ENCODE peak calls at places on chromosomes 2 and 18, in four cellular contexts. F is transverse colon, P is ovary, E is body of pancreas. N is an unnamed sample.

GRCh38 chr2:149991576-149991975 is 404.0 kb upstream of the MMADHC start:
- DNase-seq in F (no peak), P (no peak), E (no peak), N (no peak)

GRCh38 chr18:31102020-31102684 is at the start of gene DSC2:
- DNase-seq in F (peak), P (peak), E (peak), N (peak)

GRCh38 chr2:222547108-222547507 is 108.8 kb downstream of the FARSB start:
- DNase-seq in F (no peak), P (no peak), E (no peak), N (no peak)

GRCh38 chr2:237590272-237591020 is at the start of gene RAB17:
- DNase-seq in F (peak), P (no peak), E (peak), N (peak)

GRCh38 chr2:31347788-31348187 is 66.8 kb downstream of the XDH start:
- DNase-seq in F (no peak), P (no peak), E (no peak), N (no peak)

GRCh38 chr2:217363470-217363869 is 503.6 kb upstream of the TNP1 start:
- DNase-seq in F (no peak), P (no peak), E (no peak), N (no peak)

GRCh38 chr2:74620671-74621070 is 27.5 kb downstream of the M1AP start:
- DNase-seq in F (no peak), P (no peak), E (no peak), N (no peak)

GRCh38 chr2:78999410-78999809 is 26.1 kb upstream of the REG3G start:
- DNase-seq in F (no peak), P (no peak), E (no peak), N (no peak)

GRCh38 chr2:80335411-80335810 is 30.9 kb upstream of the LRRTM1 start:
- DNase-seq in F (no peak), P (no peak), E (no peak), N (no peak)

GRCh38 chr18:830315-830901 is 18.4 kb upstream of the YES1 start:
- DNase-seq in F (no peak), P (no peak), E (no peak), N (no peak)

GRCh38 chr18:35489913-35490490 is 7.8 kb downstream of the INO80C start:
- DNase-seq in F (peak), P (no peak), E (no peak), N (no peak)

GRCh38 chr2:231411237-231411636 is 15.7 kb downstream of the B3GNT7 start:
- DNase-seq in F (no peak), P (no peak), E (no peak), N (no peak)

GRCh38 chr2:160751021-160751420 is 257.4 kb upstream of the RBMS1 start:
- DNase-seq in F (no peak), P (no peak), E (no peak), N (no peak)

GRCh38 chr18:903703-904102 is 968 bp upstream of the ADCYAP1 start:
- DNase-seq in F (no peak), P (peak), E (peak), N (peak)

GRCh38 chr2:16537347-16537746 is 128.3 kb downstream of the CYRIA start:
- DNase-seq in F (no peak), P (no peak), E (no peak), N (no peak)

GRCh38 chr2:182456784-182457183 is 29.9 kb upstream of the PDE1A start:
- DNase-seq in F (no peak), P (no peak), E (no peak), N (no peak)

DNA sequence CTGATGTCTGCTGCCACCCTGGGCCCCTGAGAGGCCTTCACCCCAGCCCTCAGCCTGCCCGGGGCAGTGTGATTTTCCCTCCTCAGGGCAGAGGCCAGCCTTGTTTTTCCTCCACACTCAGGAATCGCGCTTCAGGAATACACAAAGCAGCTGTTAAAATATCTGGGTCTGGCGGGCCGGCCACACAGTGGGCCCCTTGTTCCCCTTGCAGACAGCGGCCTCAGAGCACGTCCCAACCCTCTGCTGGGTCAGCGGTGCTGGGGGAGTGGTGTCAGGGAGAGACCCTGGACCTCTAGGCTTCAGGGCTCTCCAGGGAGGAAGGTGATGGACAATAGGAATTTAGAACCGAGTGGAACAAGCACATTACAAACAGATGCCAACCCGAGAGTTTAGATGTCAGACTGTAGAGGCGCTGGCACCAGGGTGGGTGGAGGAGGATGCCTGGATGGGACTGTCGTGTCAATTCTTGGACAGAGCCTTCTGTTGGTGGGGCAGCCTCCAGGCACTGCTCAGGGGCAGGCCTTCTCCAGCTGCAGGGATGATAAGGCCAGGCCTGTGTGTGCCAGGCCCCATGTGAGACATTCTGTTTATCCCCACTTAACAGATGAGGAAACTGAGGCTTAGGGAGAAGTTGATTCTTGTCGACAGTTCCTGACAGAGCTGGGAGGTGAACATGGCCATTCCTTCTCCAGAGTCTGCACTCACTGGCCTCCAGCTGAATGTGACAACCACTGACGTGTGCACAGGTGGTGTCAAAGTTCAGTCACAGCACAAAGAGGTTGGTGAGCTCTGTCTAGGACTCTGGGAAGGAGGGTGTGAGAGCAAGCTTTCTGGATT is 52.1 kb downstream of the GLI2 start:
- DNase-seq in F (no peak), P (no peak), E (no peak), N (no peak)
- TF ChIP-seq POLR2A in F (no peak), P (no peak), E (no peak), N (no peak)

DNA sequence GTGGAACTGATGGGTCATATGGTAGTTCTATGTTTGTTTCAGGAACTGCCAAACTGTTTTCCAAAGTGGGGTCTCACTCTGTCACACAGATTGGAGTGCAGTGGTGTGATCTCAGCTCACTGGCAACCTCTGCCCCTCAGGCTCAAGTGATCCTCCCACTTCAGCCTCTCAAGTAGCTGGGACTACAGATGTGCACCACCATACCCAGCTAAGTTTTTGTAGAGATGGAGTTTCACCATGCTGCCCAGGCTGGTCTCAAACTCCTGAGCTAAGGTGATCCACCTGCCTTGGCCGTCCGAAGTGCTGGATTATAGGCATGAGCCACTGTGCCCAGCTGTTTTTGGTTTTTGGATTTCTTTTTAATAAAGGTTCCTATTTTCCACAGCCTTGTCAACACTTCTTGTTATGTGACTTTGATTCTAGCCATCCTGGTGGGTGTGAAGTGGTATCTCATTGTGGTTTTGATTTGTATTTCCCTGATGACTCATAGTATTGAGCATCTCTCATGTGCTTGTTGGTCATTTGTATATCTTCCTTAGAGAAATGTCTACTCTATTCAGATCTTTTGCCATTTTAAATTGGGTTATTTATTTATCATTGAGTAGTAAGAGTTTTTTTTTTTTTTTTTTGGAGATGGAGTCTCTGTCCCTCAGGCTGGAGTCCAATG is 22.8 kb downstream of the NPC1 start:
- DNase-seq in F (no peak), P (no peak), E (no peak), N (no peak)
- TF ChIP-seq POLR2A in F (no peak), P (no peak), E (no peak), N (no peak)

GRCh38 chr2:30146337-30147195 is at the start of gene YPEL5:
- DNase-seq in F (peak), P (peak), E (peak), N (peak)
- TF ChIP-seq POLR2A in F (peak), P (peak), E (peak), N (peak)

GRCh38 chr18:42447688-42448087 is 492.7 kb downstream of the PIK3C3 start:
- DNase-seq in F (no peak), P (no peak), E (no peak), N (no peak)

GRCh38 chr18:42446195-42446594 is 491.2 kb downstream of the PIK3C3 start:
- DNase-seq in F (no peak), P (no peak), E (no peak), N (no peak)

GRCh38 chr18:42442661-42443060 is 487.6 kb downstream of the PIK3C3 start:
- DNase-seq in F (no peak), P (no peak), E (no peak), N (no peak)

GRCh38 chr18:42445359-42445758 is 490.3 kb downstream of the PIK3C3 start:
- DNase-seq in F (no peak), P (no peak), E (no peak), N (no peak)

DNA sequence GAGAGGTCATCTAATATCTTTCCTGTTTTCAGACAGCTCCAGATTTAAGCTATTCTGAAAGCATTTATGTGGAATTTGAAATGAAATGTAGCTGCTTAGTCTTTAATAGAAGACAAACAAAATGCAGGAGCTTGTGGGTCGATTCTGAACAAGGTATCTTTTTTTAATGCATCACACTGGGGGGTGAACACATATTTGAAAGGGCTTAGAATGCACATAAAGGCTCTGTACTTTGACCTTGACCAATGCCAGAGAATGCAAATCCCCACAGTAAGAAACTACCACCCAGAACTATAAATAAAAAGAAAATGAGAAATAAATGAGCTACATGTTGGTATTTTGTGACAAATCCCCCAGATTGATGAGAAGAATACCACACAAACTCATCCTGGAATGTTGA is 489.3 kb downstream of the PIK3C3 start:
- DNase-seq in F (no peak), P (no peak), E (no peak), N (no peak)
- TF ChIP-seq POLR2A in F (no peak), P (no peak), E (no peak), N (no peak)